ENCODE peak calls at places on chromosomes 12 and 14, in ten cellular contexts. One of them, this sample, is unnamed.

GRCh38 chr12:78290606-78291345 is 460.1 kb downstream of the NAV3 start:
- DNase-seq in WTC11: no peak
- DNase-seq in fibroblast of pulmonary artery: peak
- DNase-seq in CD8-positive, alpha-beta T cell: no peak
- DNase-seq in foreskin keratinocyte: peak
- DNase-seq in hepatocyte: peak
- DNase-seq in transverse colon: no peak
- DNase-seq in NB4: no peak
- DNase-seq in GM20000: no peak
- DNase-seq in GM06990: no peak
- DNase-seq in this sample: peak

GRCh38 chr12:1810201-1810930 is 10.0 kb upstream of the LRTM2 start:
- DNase-seq in WTC11: no peak
- DNase-seq in fibroblast of pulmonary artery: peak
- DNase-seq in CD8-positive, alpha-beta T cell: no peak
- DNase-seq in foreskin keratinocyte: no peak
- DNase-seq in hepatocyte: no peak
- DNase-seq in transverse colon: no peak
- DNase-seq in NB4: peak
- DNase-seq in GM20000: no peak
- DNase-seq in GM06990: no peak
- DNase-seq in this sample: no peak

GRCh38 chr14:91737619-91738018 is 5.7 kb upstream of the CATSPERB start:
- DNase-seq in WTC11: no peak
- DNase-seq in fibroblast of pulmonary artery: no peak
- DNase-seq in CD8-positive, alpha-beta T cell: no peak
- DNase-seq in foreskin keratinocyte: peak
- DNase-seq in hepatocyte: no peak
- DNase-seq in transverse colon: no peak
- DNase-seq in NB4: no peak
- DNase-seq in GM20000: no peak
- DNase-seq in GM06990: no peak
- DNase-seq in this sample: no peak

GRCh38 chr12:51702582-51702981 is 111.5 kb downstream of the SCN8A start:
- DNase-seq in WTC11: no peak
- DNase-seq in fibroblast of pulmonary artery: no peak
- DNase-seq in CD8-positive, alpha-beta T cell: no peak
- DNase-seq in foreskin keratinocyte: no peak
- DNase-seq in hepatocyte: no peak
- DNase-seq in transverse colon: no peak
- DNase-seq in NB4: no peak
- DNase-seq in GM20000: no peak
- DNase-seq in GM06990: no peak
- DNase-seq in this sample: no peak

GRCh38 chr12:118404876-118405521 is 28.6 kb downstream of the SUDS3 start:
- DNase-seq in WTC11: peak
- DNase-seq in fibroblast of pulmonary artery: peak
- DNase-seq in CD8-positive, alpha-beta T cell: peak
- DNase-seq in foreskin keratinocyte: no peak
- DNase-seq in hepatocyte: peak
- DNase-seq in transverse colon: peak
- DNase-seq in NB4: peak
- DNase-seq in GM20000: peak
- DNase-seq in GM06990: no peak
- DNase-seq in this sample: peak

GRCh38 chr12:122928033-122928890 is 32.3 kb upstream of the VPS37B start:
- DNase-seq in WTC11: no peak
- DNase-seq in fibroblast of pulmonary artery: no peak
- DNase-seq in CD8-positive, alpha-beta T cell: no peak
- DNase-seq in foreskin keratinocyte: no peak
- DNase-seq in hepatocyte: no peak
- DNase-seq in transverse colon: no peak
- DNase-seq in NB4: no peak
- DNase-seq in GM20000: no peak
- DNase-seq in GM06990: no peak
- DNase-seq in this sample: no peak

GRCh38 chr12:12872934-12873275 is 18.5 kb upstream of the GPRC5A start:
- DNase-seq in WTC11: no peak
- DNase-seq in fibroblast of pulmonary artery: no peak
- DNase-seq in CD8-positive, alpha-beta T cell: no peak
- DNase-seq in foreskin keratinocyte: peak
- DNase-seq in hepatocyte: no peak
- DNase-seq in transverse colon: no peak
- DNase-seq in NB4: no peak
- DNase-seq in GM20000: no peak
- DNase-seq in GM06990: no peak
- DNase-seq in this sample: no peak

GRCh38 chr12:70757830-70758493 is 120.7 kb upstream of the PTPRB start:
- DNase-seq in WTC11: no peak
- DNase-seq in fibroblast of pulmonary artery: no peak
- DNase-seq in CD8-positive, alpha-beta T cell: no peak
- DNase-seq in foreskin keratinocyte: no peak
- DNase-seq in hepatocyte: no peak
- DNase-seq in transverse colon: no peak
- DNase-seq in NB4: no peak
- DNase-seq in GM20000: no peak
- DNase-seq in GM06990: no peak
- DNase-seq in this sample: no peak

GRCh38 chr12:52245962-52246577 is 13.0 kb downstream of the KRT7 start:
- DNase-seq in WTC11: no peak
- DNase-seq in fibroblast of pulmonary artery: no peak
- DNase-seq in CD8-positive, alpha-beta T cell: no peak
- DNase-seq in foreskin keratinocyte: no peak
- DNase-seq in hepatocyte: no peak
- DNase-seq in transverse colon: no peak
- DNase-seq in NB4: peak
- DNase-seq in GM20000: peak
- DNase-seq in GM06990: no peak
- DNase-seq in this sample: no peak

GRCh38 chr12:49017764-49018281 is 753 bp downstream of the PRKAG1 start:
- DNase-seq in WTC11: no peak
- DNase-seq in fibroblast of pulmonary artery: peak
- DNase-seq in CD8-positive, alpha-beta T cell: peak
- DNase-seq in foreskin keratinocyte: no peak
- DNase-seq in hepatocyte: peak
- DNase-seq in transverse colon: no peak
- DNase-seq in NB4: peak
- DNase-seq in GM20000: no peak
- DNase-seq in GM06990: no peak
- DNase-seq in this sample: no peak

GRCh38 chr12:125133616-125134015 is 68.4 kb downstream of the AACS start:
- DNase-seq in WTC11: no peak
- DNase-seq in fibroblast of pulmonary artery: no peak
- DNase-seq in CD8-positive, alpha-beta T cell: no peak
- DNase-seq in foreskin keratinocyte: no peak
- DNase-seq in hepatocyte: no peak
- DNase-seq in transverse colon: no peak
- DNase-seq in NB4: no peak
- DNase-seq in GM20000: no peak
- DNase-seq in GM06990: no peak
- DNase-seq in this sample: no peak

GRCh38 chr12:112584266-112584722 is 165.5 kb downstream of the PTPN11 start:
- DNase-seq in WTC11: peak
- DNase-seq in fibroblast of pulmonary artery: no peak
- DNase-seq in CD8-positive, alpha-beta T cell: no peak
- DNase-seq in foreskin keratinocyte: no peak
- DNase-seq in hepatocyte: no peak
- DNase-seq in transverse colon: no peak
- DNase-seq in NB4: peak
- DNase-seq in GM20000: no peak
- DNase-seq in GM06990: no peak
- DNase-seq in this sample: no peak

GRCh38 chr12:121611306-121611705 is 15.0 kb upstream of the ORAI1 start:
- DNase-seq in WTC11: peak
- DNase-seq in fibroblast of pulmonary artery: no peak
- DNase-seq in CD8-positive, alpha-beta T cell: no peak
- DNase-seq in foreskin keratinocyte: no peak
- DNase-seq in hepatocyte: no peak
- DNase-seq in transverse colon: peak
- DNase-seq in NB4: no peak
- DNase-seq in GM20000: no peak
- DNase-seq in GM06990: no peak
- DNase-seq in this sample: no peak

GRCh38 chr14:96986701-96987474 is 189.7 kb downstream of the VRK1 start:
- DNase-seq in WTC11: no peak
- DNase-seq in fibroblast of pulmonary artery: no peak
- DNase-seq in CD8-positive, alpha-beta T cell: no peak
- DNase-seq in foreskin keratinocyte: no peak
- DNase-seq in hepatocyte: no peak
- DNase-seq in transverse colon: no peak
- DNase-seq in NB4: peak
- DNase-seq in GM20000: no peak
- DNase-seq in GM06990: no peak
- DNase-seq in this sample: no peak

GRCh38 chr12:5718680-5719079 is 226.4 kb downstream of the ANO2 start:
- DNase-seq in WTC11: no peak
- DNase-seq in fibroblast of pulmonary artery: no peak
- DNase-seq in CD8-positive, alpha-beta T cell: no peak
- DNase-seq in foreskin keratinocyte: no peak
- DNase-seq in hepatocyte: no peak
- DNase-seq in transverse colon: no peak
- DNase-seq in NB4: no peak
- DNase-seq in GM20000: no peak
- DNase-seq in GM06990: no peak
- DNase-seq in this sample: no peak

GRCh38 chr14:61764342-61765122 is 2.3 kb downstream of the SNAPC1 start:
- DNase-seq in WTC11: no peak
- DNase-seq in fibroblast of pulmonary artery: no peak
- DNase-seq in CD8-positive, alpha-beta T cell: no peak
- DNase-seq in foreskin keratinocyte: no peak
- DNase-seq in hepatocyte: no peak
- DNase-seq in transverse colon: no peak
- DNase-seq in NB4: no peak
- DNase-seq in GM20000: no peak
- DNase-seq in GM06990: no peak
- DNase-seq in this sample: no peak

GRCh38 chr12:84361651-84362551 is 550.7 kb downstream of the SLC6A15 start:
- DNase-seq in WTC11: no peak
- DNase-seq in fibroblast of pulmonary artery: no peak
- DNase-seq in CD8-positive, alpha-beta T cell: no peak
- DNase-seq in foreskin keratinocyte: no peak
- DNase-seq in hepatocyte: no peak
- DNase-seq in transverse colon: no peak
- DNase-seq in NB4: no peak
- DNase-seq in GM20000: no peak
- DNase-seq in GM06990: no peak
- DNase-seq in this sample: no peak

GRCh38 chr12:114863911-114864310 is 179.9 kb upstream of the TBX3 start:
- DNase-seq in WTC11: no peak
- DNase-seq in fibroblast of pulmonary artery: no peak
- DNase-seq in CD8-positive, alpha-beta T cell: no peak
- DNase-seq in foreskin keratinocyte: no peak
- DNase-seq in hepatocyte: no peak
- DNase-seq in transverse colon: no peak
- DNase-seq in NB4: no peak
- DNase-seq in GM20000: no peak
- DNase-seq in GM06990: no peak
- DNase-seq in this sample: no peak

GRCh38 chr12:114853003-114853529 is 169.1 kb upstream of the TBX3 start:
- DNase-seq in WTC11: no peak
- DNase-seq in fibroblast of pulmonary artery: no peak
- DNase-seq in CD8-positive, alpha-beta T cell: no peak
- DNase-seq in foreskin keratinocyte: no peak
- DNase-seq in hepatocyte: no peak
- DNase-seq in transverse colon: no peak
- DNase-seq in NB4: no peak
- DNase-seq in GM20000: no peak
- DNase-seq in GM06990: no peak
- DNase-seq in this sample: no peak

GRCh38 chr12:114855678-114856077 is 171.7 kb upstream of the TBX3 start:
- DNase-seq in WTC11: no peak
- DNase-seq in fibroblast of pulmonary artery: no peak
- DNase-seq in CD8-positive, alpha-beta T cell: no peak
- DNase-seq in foreskin keratinocyte: no peak
- DNase-seq in hepatocyte: no peak
- DNase-seq in transverse colon: no peak
- DNase-seq in NB4: no peak
- DNase-seq in GM20000: no peak
- DNase-seq in GM06990: no peak
- DNase-seq in this sample: no peak

GRCh38 chr12:114860969-114861368 is 177.0 kb upstream of the TBX3 start:
- DNase-seq in WTC11: no peak
- DNase-seq in fibroblast of pulmonary artery: no peak
- DNase-seq in CD8-positive, alpha-beta T cell: no peak
- DNase-seq in foreskin keratinocyte: no peak
- DNase-seq in hepatocyte: no peak
- DNase-seq in transverse colon: no peak
- DNase-seq in NB4: no peak
- DNase-seq in GM20000: no peak
- DNase-seq in GM06990: no peak
- DNase-seq in this sample: no peak

GRCh38 chr12:114858388-114859146 is 174.6 kb upstream of the TBX3 start:
- DNase-seq in WTC11: peak
- DNase-seq in fibroblast of pulmonary artery: no peak
- DNase-seq in CD8-positive, alpha-beta T cell: no peak
- DNase-seq in foreskin keratinocyte: no peak
- DNase-seq in hepatocyte: peak
- DNase-seq in transverse colon: peak
- DNase-seq in NB4: no peak
- DNase-seq in GM20000: no peak
- DNase-seq in GM06990: no peak
- DNase-seq in this sample: no peak
- TF ChIP-seq CTCF in WTC11: peak
- TF ChIP-seq CTCF in fibroblast of pulmonary artery: peak
- TF ChIP-seq CTCF in CD8-positive, alpha-beta T cell: no peak
- TF ChIP-seq CTCF in foreskin keratinocyte: peak
- TF ChIP-seq CTCF in hepatocyte: peak
- TF ChIP-seq CTCF in transverse colon: peak
- TF ChIP-seq CTCF in NB4: no peak
- TF ChIP-seq CTCF in GM20000: no peak
- TF ChIP-seq CTCF in GM06990: no peak
- TF ChIP-seq CTCF in this sample: peak

GRCh38 chr12:11026118-11026517 is 3.7 kb upstream of the TAS2R19 start:
- DNase-seq in WTC11: peak
- DNase-seq in fibroblast of pulmonary artery: no peak
- DNase-seq in CD8-positive, alpha-beta T cell: no peak
- DNase-seq in foreskin keratinocyte: no peak
- DNase-seq in hepatocyte: no peak
- DNase-seq in transverse colon: no peak
- DNase-seq in NB4: no peak
- DNase-seq in GM20000: no peak
- DNase-seq in GM06990: no peak
- DNase-seq in this sample: no peak
- TF ChIP-seq CTCF in WTC11: peak
- TF ChIP-seq CTCF in fibroblast of pulmonary artery: peak
- TF ChIP-seq CTCF in CD8-positive, alpha-beta T cell: no peak
- TF ChIP-seq CTCF in foreskin keratinocyte: peak
- TF ChIP-seq CTCF in hepatocyte: no peak
- TF ChIP-seq CTCF in transverse colon: no peak
- TF ChIP-seq CTCF in NB4: no peak
- TF ChIP-seq CTCF in GM20000: no peak
- TF ChIP-seq CTCF in GM06990: no peak
- TF ChIP-seq CTCF in this sample: peak

GRCh38 chr14:100115726-100116125 is 43.7 kb downstream of the DEGS2 start:
- DNase-seq in WTC11: no peak
- DNase-seq in fibroblast of pulmonary artery: no peak
- DNase-seq in CD8-positive, alpha-beta T cell: no peak
- DNase-seq in foreskin keratinocyte: no peak
- DNase-seq in hepatocyte: no peak
- DNase-seq in transverse colon: no peak
- DNase-seq in NB4: no peak
- DNase-seq in GM20000: no peak
- DNase-seq in GM06990: no peak
- DNase-seq in this sample: no peak
- TF ChIP-seq CTCF in WTC11: no peak
- TF ChIP-seq CTCF in fibroblast of pulmonary artery: no peak
- TF ChIP-seq CTCF in CD8-positive, alpha-beta T cell: no peak
- TF ChIP-seq CTCF in foreskin keratinocyte: no peak
- TF ChIP-seq CTCF in hepatocyte: no peak
- TF ChIP-seq CTCF in transverse colon: no peak
- TF ChIP-seq CTCF in NB4: no peak
- TF ChIP-seq CTCF in GM20000: no peak
- TF ChIP-seq CTCF in GM06990: no peak
- TF ChIP-seq CTCF in this sample: no peak

GRCh38 chr14:86035882-86036281 is 505.9 kb downstream of the FLRT2 start:
- DNase-seq in WTC11: peak
- DNase-seq in fibroblast of pulmonary artery: peak
- DNase-seq in CD8-positive, alpha-beta T cell: no peak
- DNase-seq in foreskin keratinocyte: no peak
- DNase-seq in hepatocyte: peak
- DNase-seq in transverse colon: no peak
- DNase-seq in NB4: peak
- DNase-seq in GM20000: peak
- DNase-seq in GM06990: no peak
- DNase-seq in this sample: no peak
- TF ChIP-seq CTCF in WTC11: peak
- TF ChIP-seq CTCF in fibroblast of pulmonary artery: peak
- TF ChIP-seq CTCF in CD8-positive, alpha-beta T cell: no peak
- TF ChIP-seq CTCF in foreskin keratinocyte: peak
- TF ChIP-seq CTCF in hepatocyte: peak
- TF ChIP-seq CTCF in transverse colon: no peak
- TF ChIP-seq CTCF in NB4: peak
- TF ChIP-seq CTCF in GM20000: peak
- TF ChIP-seq CTCF in GM06990: peak
- TF ChIP-seq CTCF in this sample: peak

This sample was measured in AG09309.